ENCODE peak calls at places on chromosomes 7 and 10, in four cellular contexts. M is CD8-positive, alpha-beta memory T cell; X is kidney tubule cell; S is left ventricle myocardium inferior. Q is an unnamed sample.

GRCh38 chr10:17474595-17474994 is 20.2 kb upstream of the ST8SIA6 start:
- DNase-seq in X (no peak), S (no peak), M (no peak), Q (no peak)

GRCh38 chr7:129742267-129742666 is 130.7 kb downstream of the NRF1 start:
- DNase-seq in X (no peak), M (no peak), S (no peak), Q (no peak)

GRCh38 chr10:31393844-31394243 is 74.8 kb downstream of the ZEB1 start:
- DNase-seq in S (no peak), M (no peak), X (no peak), Q (no peak)

GRCh38 chr7:114921636-114922150 is at the start of gene MDFIC:
- DNase-seq in X (peak; percentile 77), M (peak; percentile 30), S (no peak), Q (peak; percentile 34)

GRCh38 chr7:157429001-157429679 is 92.3 kb downstream of the DNAJB6 start:
- DNase-seq in X (no peak), S (peak; percentile 7), M (no peak), Q (no peak)

GRCh38 chr10:119139464-119140067 is 25.9 kb downstream of the SFXN4 start:
- DNase-seq in X (peak; percentile 28), S (peak; percentile 35), M (peak; percentile 15), Q (peak; percentile 37)

GRCh38 chr10:103512591-103513382 is 19.3 kb downstream of the NEURL1 start:
- DNase-seq in M (no peak), S (no peak), X (no peak), Q (no peak)

GRCh38 chr10:78959901-78960300 is 108.9 kb upstream of the ZMIZ1 start:
- DNase-seq in X (no peak), S (no peak), M (no peak), Q (no peak)

GRCh38 chr7:139131622-139132021 is 22.1 kb upstream of the ZC3HAV1 start:
- DNase-seq in S (no peak), X (no peak), M (no peak), Q (no peak)

GRCh38 chr10:112191791-112192190 is 8.2 kb upstream of the GPAM start:
- DNase-seq in S (no peak), M (no peak), X (no peak), Q (no peak)

GRCh38 chr7:26410156-26410555 is 118.5 kb downstream of the SNX10 start:
- DNase-seq in M (no peak), S (no peak), X (no peak), Q (no peak)

GRCh38 chr10:132120734-132121510 is 55.2 kb downstream of the JAKMIP3 start:
- DNase-seq in X (no peak), M (no peak), S (no peak), Q (no peak)

Q was measured in effector CD4-positive, alpha-beta T cell.